ENCODE peak calls at places on chromosome 9, in six cellular contexts. T is SK-N-SH, R is HCT116, E is HepG2, J is K562, V is H1. S is an unnamed sample.

GRCh38 chr9:13171261-13171660 is 108.2 kb downstream of the MPDZ start:
- DNase-seq in T (no peak), R (no peak), E (no peak), J (no peak), V (no peak), S (no peak)

GRCh38 chr9:129885018-129885669 is 49.9 kb downstream of the USP20 start:
- DNase-seq in T (no peak), R (no peak), E (peak), J (peak), V (peak), S (peak)

GRCh38 chr9:32825203-32825602 is 41.9 kb downstream of the TMEM215 start:
- DNase-seq in T (peak), R (no peak), E (no peak), J (no peak), V (no peak), S (no peak)

GRCh38 chr9:87497604-87498045 is at the start of gene DAPK1:
- DNase-seq in T (peak), R (peak), E (peak), J (peak), V (peak), S (no peak)

GRCh38 chr9:84708400-84708799 is 38.9 kb downstream of the NTRK2 start:
- DNase-seq in T (no peak), R (no peak), E (no peak), J (no peak), V (no peak), S (no peak)

GRCh38 chr9:130331573-130331972 is 66.0 kb downstream of the HMCN2 start:
- DNase-seq in T (no peak), R (no peak), E (no peak), J (no peak), V (no peak), S (no peak)

GRCh38 chr9:133489253-133490190 is 10.6 kb upstream of the SLC2A6 start:
- DNase-seq in T (no peak), R (no peak), E (no peak), J (no peak), V (no peak), S (no peak)

GRCh38 chr9:122364783-122365150 is 6.1 kb upstream of the PTGS1 start:
- DNase-seq in T (no peak), R (no peak), E (no peak), J (no peak), V (no peak), S (no peak)

GRCh38 chr9:81861644-81862043 is 66.6 kb upstream of the SPATA31D4 start:
- DNase-seq in T (no peak), R (no peak), E (no peak), J (no peak), V (no peak), S (no peak)

GRCh38 chr9:125243792-125244260 is 2.7 kb upstream of the HSPA5 start:
- DNase-seq in T (no peak), R (no peak), E (no peak), J (no peak), V (no peak), S (no peak)

GRCh38 chr9:103700558-103700957 is 393.6 kb upstream of the SMC2 start:
- DNase-seq in T (no peak), R (no peak), E (no peak), J (no peak), V (no peak), S (no peak)

GRCh38 chr9:20294351-20294750 is 327.9 kb downstream of the MLLT3 start:
- DNase-seq in T (no peak), R (no peak), E (no peak), J (no peak), V (no peak), S (no peak)

GRCh38 chr9:125648294-125648693 is 58.7 kb downstream of the MAPKAP1 start:
- DNase-seq in T (no peak), R (no peak), E (no peak), J (no peak), V (no peak), S (no peak)

GRCh38 chr9:20599195-20599594 is 23.1 kb downstream of the MLLT3 start:
- DNase-seq in T (no peak), R (no peak), E (no peak), J (no peak), V (no peak), S (no peak)

GRCh38 chr9:124849801-124850200 is 3.5 kb upstream of the WDR38 start:
- DNase-seq in T (no peak), R (no peak), E (peak), J (no peak), V (no peak), S (no peak)

GRCh38 chr9:20914556-20914955 is 116.9 kb downstream of the HACD4 start:
- DNase-seq in T (no peak), R (no peak), E (no peak), J (no peak), V (no peak), S (no peak)

GRCh38 chr9:77848428-77848827 is 183.2 kb downstream of the GNAQ start:
- DNase-seq in T (no peak), R (no peak), E (no peak), J (no peak), V (no peak), S (no peak)

GRCh38 chr9:5563417-5563815 is 53.1 kb downstream of the PDCD1LG2 start:
- DNase-seq in T (no peak), R (no peak), E (no peak), J (no peak), V (no peak), S (no peak)

GRCh38 chr9:124658165-124659017 is 112.7 kb downstream of the NR6A1 start:
- DNase-seq in T (peak), R (peak), E (peak), J (peak), V (no peak), S (peak)

GRCh38 chr9:35725362-35725761 is 6.6 kb downstream of the TLN1 start:
- DNase-seq in T (no peak), R (no peak), E (no peak), J (peak), V (no peak), S (no peak)

GRCh38 chr9:72193478-72193881 is 44.2 kb downstream of the GDA start:
- DNase-seq in T (no peak), R (no peak), E (no peak), J (no peak), V (no peak), S (no peak)

GRCh38 chr9:126144617-126145456 is 181.8 kb upstream of the MVB12B start:
- DNase-seq in T (no peak), R (no peak), E (peak), J (no peak), V (no peak), S (no peak)

GRCh38 chr9:119179701-119180100 is 189.5 kb downstream of the BRINP1 start:
- DNase-seq in T (no peak), R (no peak), E (no peak), J (no peak), V (no peak), S (no peak)

GRCh38 chr9:76891874-76892273 is 14.0 kb downstream of the PRUNE2 start:
- DNase-seq in T (no peak), R (no peak), E (no peak), J (no peak), V (no peak), S (no peak)

GRCh38 chr9:128902351-128903078 is 18.3 kb upstream of the PHYHD1 start:
- DNase-seq in T (no peak), R (no peak), E (no peak), J (no peak), V (no peak), S (no peak)

GRCh38 chr9:84851935-84852585 is 182.5 kb downstream of the NTRK2 start:
- DNase-seq in T (no peak), R (peak), E (no peak), J (no peak), V (no peak), S (no peak)

GRCh38 chr9:125991886-125992529 is 244.8 kb downstream of the PBX3 start:
- DNase-seq in T (no peak), R (no peak), E (no peak), J (no peak), V (no peak), S (no peak)

GRCh38 chr9:129012343-129012742 is 15.8 kb downstream of the SH3GLB2 start:
- DNase-seq in T (no peak), R (no peak), E (no peak), J (no peak), V (no peak), S (no peak)

GRCh38 chr9:92224177-92224576 is 69.3 kb downstream of the IARS1 start:
- DNase-seq in T (peak), R (no peak), E (no peak), J (no peak), V (no peak), S (no peak)

GRCh38 chr9:2469681-2470141 is 151.9 kb upstream of the VLDLR start:
- DNase-seq in T (peak), R (no peak), E (no peak), J (no peak), V (no peak), S (no peak)
- TF ChIP-seq JUND in T (no peak), R (no peak), E (no peak), J (no peak), V (no peak), S (no peak)

GRCh38 chr9:137300607-137301085 is 1.4 kb downstream of the NRARP start:
- DNase-seq in T (peak), R (no peak), E (no peak), J (peak), V (peak), S (peak)
- TF ChIP-seq JUND in T (no peak), R (no peak), E (no peak), J (no peak), V (no peak), S (no peak)

GRCh38 chr9:38333047-38333446 is 59.5 kb upstream of the ALDH1B1 start:
- DNase-seq in T (no peak), R (no peak), E (no peak), J (no peak), V (no peak), S (no peak)

GRCh38 chr9:38336341-38336740 is 56.2 kb upstream of the ALDH1B1 start:
- DNase-seq in T (no peak), R (no peak), E (no peak), J (no peak), V (peak), S (no peak)

GRCh38 chr9:38335686-38336085 is 56.8 kb upstream of the ALDH1B1 start:
- DNase-seq in T (no peak), R (no peak), E (no peak), J (no peak), V (peak), S (no peak)

GRCh38 chr9:38332625-38333024 is 59.9 kb upstream of the ALDH1B1 start:
- DNase-seq in T (no peak), R (no peak), E (no peak), J (no peak), V (no peak), S (no peak)

DNA sequence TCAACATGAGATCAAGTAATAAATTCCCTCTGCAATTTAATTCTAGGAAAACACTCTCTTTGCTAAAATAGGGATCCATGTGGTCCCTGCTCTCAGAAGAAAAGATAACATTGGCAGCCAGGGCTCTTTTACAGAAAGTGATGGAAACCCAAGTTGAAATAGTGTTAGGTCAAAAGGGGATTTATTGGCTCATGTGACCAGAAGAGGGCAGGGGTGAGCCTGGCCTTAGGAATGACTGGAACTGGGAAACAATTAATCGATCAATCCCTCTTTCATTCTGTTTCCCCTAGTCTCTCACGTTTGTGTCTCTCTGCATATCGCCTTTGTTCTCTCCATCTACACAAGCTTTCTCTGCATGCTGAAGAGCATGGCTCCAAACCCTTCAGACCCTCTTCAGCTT is 58.3 kb upstream of the ALDH1B1 start:
- DNase-seq in T (peak), R (no peak), E (peak), J (peak), V (no peak), S (no peak)
- TF ChIP-seq JUND in T (no peak), R (no peak), E (no peak), J (no peak), V (no peak), S (no peak)

GRCh38 chr9:1440276-1440675 is 390.1 kb downstream of the DMRT2 start:
- DNase-seq in T (no peak), R (no peak), E (no peak), J (no peak), V (no peak), S (no peak)
- TF ChIP-seq JUND in T (no peak), R (no peak), E (no peak), J (no peak), V (no peak), S (no peak)

DNA sequence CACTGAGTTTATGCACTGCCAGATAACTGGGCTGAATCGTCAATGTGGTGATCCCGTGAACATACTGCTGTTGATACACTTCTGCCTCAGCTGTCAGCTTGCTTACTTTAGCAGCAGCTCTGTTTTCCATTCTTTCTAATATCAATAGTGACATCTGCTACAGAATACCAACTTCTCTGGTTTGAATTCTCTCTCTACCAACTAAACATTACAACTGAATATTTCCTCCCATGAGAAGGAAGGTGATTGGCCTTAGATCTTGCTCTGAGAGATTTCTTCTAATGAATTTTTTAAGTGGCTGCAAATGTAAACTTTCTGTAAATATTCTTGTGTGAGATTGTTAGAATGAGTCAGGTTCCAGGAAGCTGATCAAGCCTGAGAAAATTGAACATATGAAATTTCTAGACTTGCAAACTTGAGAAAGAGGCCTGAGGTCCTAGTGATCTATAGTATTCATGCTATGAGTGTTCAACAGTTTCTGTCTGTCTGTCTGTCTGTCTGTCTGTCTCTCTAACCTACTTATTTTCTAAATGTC is 205.5 kb upstream of the CDKN2B start:
- DNase-seq in T (no peak), R (no peak), E (no peak), J (no peak), V (no peak), S (no peak)
- TF ChIP-seq JUND in T (no peak), R (no peak), E (no peak), J (no peak), V (no peak), S (no peak)

DNA sequence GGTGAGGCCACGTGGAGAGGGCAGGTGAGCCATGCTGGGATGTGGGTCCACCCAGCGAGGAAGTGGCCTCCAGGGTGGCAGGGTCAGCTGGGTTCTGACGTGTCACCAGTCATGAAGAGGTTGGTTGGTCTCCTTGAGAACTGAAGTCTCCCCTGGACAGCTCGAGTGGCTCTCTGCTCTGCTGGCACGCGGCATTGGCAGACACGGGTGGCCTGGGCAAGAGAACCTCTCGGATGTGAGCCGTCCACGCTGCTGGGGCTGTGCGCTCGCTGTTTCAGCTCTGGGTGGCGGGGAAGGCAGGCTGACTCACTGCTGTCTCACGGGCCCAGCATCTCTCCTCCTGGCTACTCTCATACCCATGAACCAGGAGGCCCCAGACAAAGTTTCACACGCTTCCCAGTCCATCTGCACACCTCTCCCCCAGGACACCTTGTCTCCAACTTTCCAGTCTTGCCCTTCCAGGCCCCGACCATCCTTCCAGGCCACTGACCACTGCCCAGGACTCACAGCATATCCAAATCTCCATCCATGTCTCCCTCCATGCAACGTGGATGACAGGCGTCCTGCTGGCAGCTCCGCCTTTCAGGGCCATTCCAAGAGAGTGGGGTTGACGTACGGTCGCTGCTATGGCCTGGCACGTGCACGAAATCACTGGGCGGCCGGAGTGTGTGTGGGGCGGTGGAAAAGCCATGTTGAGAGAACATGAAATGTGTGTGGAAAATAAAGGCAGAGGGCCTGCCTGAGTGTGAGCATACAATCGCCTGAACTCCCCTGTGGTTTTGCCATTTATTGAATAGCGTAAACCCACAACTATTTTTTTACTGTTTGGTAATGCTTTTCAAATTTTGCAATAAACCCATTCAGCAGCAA is 145.0 kb upstream of the COL5A1 start:
- DNase-seq in T (no peak), R (no peak), E (no peak), J (no peak), V (no peak), S (no peak)
- TF ChIP-seq JUND in T (no peak), R (no peak), E (no peak), J (no peak), V (no peak), S (no peak)

DNA sequence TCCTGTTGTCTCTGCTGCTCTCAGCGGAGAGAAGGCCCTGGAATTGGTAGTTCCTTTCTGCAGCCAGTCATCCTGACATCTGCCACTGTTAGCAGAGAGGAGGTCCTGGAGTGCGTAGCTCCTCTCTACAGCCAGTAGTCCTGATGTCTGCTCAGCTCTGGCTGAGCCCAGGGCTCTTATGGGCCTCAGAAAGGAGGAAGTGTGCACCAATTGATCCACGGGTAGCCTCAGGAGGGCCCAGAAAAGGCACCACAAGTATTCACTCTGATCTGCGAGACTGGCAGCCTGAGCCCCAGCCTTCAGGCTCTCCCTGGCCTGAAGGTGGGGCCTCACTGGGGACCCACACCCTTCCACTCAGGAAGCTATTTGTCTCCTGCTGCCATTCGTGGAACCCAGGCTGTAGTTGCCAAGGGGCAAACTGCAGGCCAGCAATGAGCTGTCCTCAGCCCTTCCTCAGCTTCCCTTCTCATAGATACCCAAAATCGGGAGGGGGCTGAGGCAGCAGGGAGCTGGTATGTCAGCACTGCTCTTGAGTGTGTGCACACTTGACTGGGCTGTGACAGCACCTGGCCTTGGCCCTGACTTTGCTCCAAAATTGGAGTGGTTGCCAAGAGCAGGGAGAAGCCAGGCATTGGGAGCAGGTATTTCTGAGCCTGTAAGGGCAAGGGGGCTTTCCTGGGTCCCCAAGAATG is 1049.5 kb upstream of the ACO1 start:
- DNase-seq in T (no peak), R (no peak), E (no peak), J (no peak), V (no peak), S (no peak)
- TF ChIP-seq JUND in T (no peak), R (no peak), E (no peak), J (no peak), V (no peak), S (no peak)

DNA sequence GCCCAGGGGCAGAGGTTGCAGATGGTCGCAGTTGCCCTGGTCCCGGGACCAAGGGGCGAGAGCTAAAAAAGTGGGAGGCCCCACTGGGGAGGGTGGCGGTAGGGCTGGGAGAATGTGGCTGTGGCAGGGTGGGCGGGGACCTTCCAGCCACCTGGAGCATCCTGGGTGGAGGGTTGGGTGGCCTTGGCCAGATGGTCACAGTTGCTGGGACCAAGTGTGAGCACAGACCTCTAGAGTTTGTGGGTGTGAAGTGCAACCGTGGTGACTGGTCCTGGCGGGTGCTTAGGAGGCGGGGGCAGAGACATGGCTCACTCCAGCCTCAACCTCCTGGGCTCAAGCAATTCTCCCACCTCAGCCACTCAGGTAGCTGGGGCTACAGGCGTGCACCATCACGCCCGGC is 5.7 kb upstream of the TRAF2 start:
- DNase-seq in T (no peak), R (no peak), E (no peak), J (no peak), V (no peak), S (no peak)
- TF ChIP-seq JUND in T (no peak), R (no peak), E (no peak), J (no peak), V (no peak), S (no peak)